ENCODE peak calls at places on chromosomes 5 and 9, in four cellular contexts. O is osteoblast, V is lung, M is heart right ventricle. B is an unnamed sample. For H3K27me3, the result is how much of the 10 kb centered on the place peaks cover.

GRCh38 chr5:9468070-9468388 is 77.8 kb downstream of the SEMA5A start:
- DNase-seq in O (peak), V (no peak), M (no peak), B (no peak)

GRCh38 chr5:135501965-135502364 is 33.8 kb downstream of the NEUROG1 start:
- DNase-seq in O (peak), V (no peak), M (no peak), B (no peak)

GRCh38 chr5:116686438-116686837 is 111.8 kb upstream of the SEMA6A start:
- DNase-seq in O (no peak), V (no peak), M (no peak), B (no peak)

GRCh38 chr5:1506242-1507015 is 17.3 kb downstream of the LPCAT1 start:
- DNase-seq in O (no peak), V (no peak), M (peak), B (no peak)

GRCh38 chr5:152116926-152117325 is 192.3 kb upstream of the GLRA1 start:
- DNase-seq in O (no peak), V (no peak), M (no peak), B (no peak)

GRCh38 chr5:131022811-131023210 is 142.2 kb downstream of the HINT1 start:
- DNase-seq in O (no peak), V (no peak), M (no peak), B (no peak)

GRCh38 chr9:70635790-70636189 is 221.3 kb upstream of the KLF9 start:
- DNase-seq in O (peak), V (no peak), M (no peak), B (no peak)

GRCh38 chr5:95712347-95712958 is 18.7 kb upstream of the RHOBTB3 start:
- DNase-seq in O (peak), V (peak), M (no peak), B (no peak)

GRCh38 chr9:136171801-136172411 is 33.0 kb downstream of the LHX3 start:
- DNase-seq in O (no peak), V (no peak), M (no peak), B (no peak)

GRCh38 chr5:179866241-179867078 is 7.8 kb upstream of the MRNIP start:
- DNase-seq in O (peak), V (no peak), M (no peak), B (no peak)

GRCh38 chr9:7452378-7452777 is 347.2 kb downstream of the DMAC1 start:
- DNase-seq in O (peak), V (no peak), M (no peak), B (no peak)

GRCh38 chr5:16690243-16690839 is 73.5 kb upstream of the RETREG1 start:
- DNase-seq in O (peak), V (no peak), M (no peak), B (no peak)

GRCh38 chr9:109176386-109176785 is 9.3 kb upstream of the FRRS1L start:
- DNase-seq in O (no peak), V (no peak), M (no peak), B (no peak)

GRCh38 chr5:159441441-159441840 is 111.2 kb upstream of the IL12B start:
- DNase-seq in O (no peak), V (no peak), M (peak), B (no peak)

GRCh38 chr9:68861436-68861835 is 152.5 kb downstream of the PRKACG start:
- DNase-seq in O (no peak), V (no peak), M (no peak), B (no peak)

GRCh38 chr9:22244141-22245011 is 202.2 kb upstream of the DMRTA1 start:
- DNase-seq in O (peak), V (no peak), M (no peak), B (no peak)

GRCh38 chr5:162190-162564 is 29.1 kb upstream of the LRRC14B start:
- DNase-seq in O (peak), V (no peak), M (no peak), B (no peak)

GRCh38 chr9:85527331-85528015 is 214.3 kb downstream of the AGTPBP1 start:
- DNase-seq in O (no peak), V (no peak), M (no peak), B (peak)

GRCh38 chr5:131644822-131645221 is 9.8 kb upstream of the RAPGEF6 start:
- DNase-seq in O (no peak), V (no peak), M (no peak), B (no peak)

GRCh38 chr5:177450672-177451424 is 4.2 kb downstream of the PRR7 start:
- DNase-seq in O (no peak), V (no peak), M (no peak), B (peak)

DNA sequence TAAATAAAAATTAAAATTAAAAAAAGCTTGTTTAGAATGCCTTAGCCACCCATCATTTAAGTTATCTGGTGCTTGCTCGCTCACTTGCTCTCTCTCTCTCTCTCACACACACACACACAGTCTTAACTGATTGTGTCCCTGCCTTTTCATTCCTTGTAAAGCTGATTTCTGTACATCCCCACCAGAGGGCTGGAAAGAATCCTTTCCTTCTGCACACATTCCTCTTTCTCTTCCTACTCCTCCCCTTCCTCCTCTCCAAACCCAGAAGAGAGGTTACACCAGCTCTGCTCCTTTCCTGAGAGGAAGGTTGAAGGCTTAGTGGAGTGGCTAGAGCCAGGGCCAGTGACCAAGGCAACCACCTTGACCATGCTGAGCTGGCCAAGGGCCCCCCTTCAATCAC is 25.7 kb downstream of the STK10 start:
- DNase-seq in O (peak), V (no peak), M (no peak), B (no peak)
- TF ChIP-seq CTCF in O (peak), V (no peak), M (no peak), B (no peak)

GRCh38 chr5:139669681-139670368 is 21.7 kb downstream of the CXXC5 start:
- DNase-seq in O (no peak), V (no peak), M (peak), B (no peak)
- H3K27ac ChIP-seq in O (peak), V (peak), M (peak), B (peak)

GRCh38 chr9:2963307-2963706 is 119.4 kb upstream of the PUM3 start:
- DNase-seq in O (no peak), V (no peak), M (no peak), B (no peak)
- H3K27me3 ChIP-seq in O (under half), V (under half), M (under half), B (under half)

DNA sequence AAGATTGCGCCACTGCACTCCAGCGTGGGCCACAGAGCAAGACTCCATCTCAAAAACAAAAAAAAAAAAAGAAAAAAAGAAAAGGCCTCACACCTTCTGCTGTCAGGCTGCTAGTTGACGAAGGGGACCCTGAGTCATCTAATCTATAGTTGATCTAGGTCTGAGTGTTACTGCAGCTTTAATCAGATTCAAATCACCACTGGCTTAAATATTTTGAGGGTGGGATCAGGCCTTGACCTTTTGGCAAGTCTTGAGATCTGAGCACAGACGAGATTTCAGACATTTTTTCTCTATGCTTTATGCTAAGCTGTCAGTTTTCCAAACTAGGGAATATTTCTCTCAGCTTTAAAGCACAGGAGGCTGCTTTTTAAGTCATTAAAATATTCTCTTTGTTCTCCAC is 240.9 kb downstream of the GLIS3 start:
- DNase-seq in O (no peak), V (no peak), M (no peak), B (no peak)
- TF ChIP-seq CTCF in O (no peak), V (no peak), M (no peak), B (no peak)

GRCh38 chr9:19682416-19682815 is 106.4 kb downstream of the SLC24A2 start:
- DNase-seq in O (no peak), V (no peak), M (no peak), B (no peak)

GRCh38 chr9:19683715-19684114 is 105.1 kb downstream of the SLC24A2 start:
- DNase-seq in O (no peak), V (no peak), M (no peak), B (no peak)

GRCh38 chr9:19675492-19675891 is 113.3 kb downstream of the SLC24A2 start:
- DNase-seq in O (no peak), V (no peak), M (no peak), B (no peak)

GRCh38 chr9:19677929-19678328 is 110.9 kb downstream of the SLC24A2 start:
- DNase-seq in O (no peak), V (no peak), M (no peak), B (no peak)
- H3K27ac ChIP-seq in O (no peak), V (no peak), M (no peak), B (no peak)

GRCh38 chr5:119878712-119879111 is 249.4 kb downstream of the FAM170A start:
- DNase-seq in O (no peak), V (no peak), M (no peak), B (no peak)
- H3K27me3 ChIP-seq in O (under half), V (under half), M (under half), B (under half)

GRCh38 chr5:40577718-40578117 is 102.0 kb upstream of the PTGER4 start:
- DNase-seq in O (no peak), V (no peak), M (no peak), B (no peak)
- TF ChIP-seq CTCF in O (no peak), V (no peak), M (no peak), B (no peak)

DNA sequence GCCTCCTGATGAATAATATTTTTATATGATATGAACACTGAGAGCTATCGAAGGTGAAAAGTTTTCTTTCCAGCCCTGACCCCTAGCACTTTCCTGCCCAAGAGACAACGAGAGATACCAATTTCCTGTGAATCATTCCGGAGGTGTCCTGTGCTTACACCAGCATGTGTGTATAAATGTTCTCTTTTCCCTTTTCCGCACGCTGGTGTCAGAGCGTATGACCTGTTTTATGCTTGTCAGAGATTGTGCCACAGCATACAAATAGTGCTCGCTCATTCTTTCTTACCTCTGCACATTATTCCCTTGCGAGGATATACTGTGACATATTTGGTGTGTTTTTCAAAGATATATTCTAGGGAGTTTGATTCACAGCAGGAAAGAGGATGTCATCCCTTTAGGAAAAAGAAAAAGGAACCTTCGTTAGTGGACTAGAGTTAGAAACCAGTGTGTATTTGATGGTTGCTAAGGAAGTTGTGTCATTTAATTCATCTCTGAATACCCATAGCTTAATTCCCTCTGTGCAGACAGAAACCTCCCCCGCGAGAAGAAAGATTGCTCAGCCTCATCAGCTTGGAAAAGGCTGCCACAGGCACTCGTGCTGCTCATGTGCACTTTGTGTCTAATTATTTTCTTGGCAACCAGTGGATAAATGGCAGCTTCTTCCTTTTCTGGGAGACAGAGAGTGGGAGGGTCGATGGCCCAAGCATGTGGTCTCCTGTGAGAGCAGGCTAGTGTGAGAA is 14.8 kb upstream of the CCIN start:
- DNase-seq in O (no peak), V (peak), M (peak), B (no peak)
- H3K27ac ChIP-seq in O (peak), V (peak), M (peak), B (peak)